ENCODE peak calls at places on chromosomes 11 and 22, in four cellular contexts. G, T, X and R are unnamed samples.

GRCh38 chr11:119248750-119249670 is 42.9 kb downstream of the CBL start:
- DNase-seq in G (no peak), T (no peak), X (no peak), R (no peak)

GRCh38 chr11:3001496-3001895 is 9.4 kb upstream of the NAP1L4 start:
- DNase-seq in G (no peak), T (no peak), X (no peak), R (no peak)

GRCh38 chr11:111698852-111699559 is 67.2 kb downstream of the PPP2R1B start:
- DNase-seq in G (no peak), T (no peak), X (no peak), R (no peak)

GRCh38 chr11:83990160-83990733 is 704.1 kb upstream of the CCDC90B start:
- DNase-seq in G (no peak), T (no peak), X (no peak), R (no peak)

GRCh38 chr11:115222218-115222862 is 281.9 kb downstream of the CADM1 start:
- DNase-seq in G (no peak), T (peak; percentile 96), X (peak; percentile 30), R (no peak)

GRCh38 chr22:48192920-48193319 is 1430.5 kb downstream of the TBC1D22A start:
- DNase-seq in G (no peak), T (no peak), X (no peak), R (no peak)

GRCh38 chr11:13962562-13963168 is at the start of gene SPON1:
- DNase-seq in G (peak; percentile 77), T (no peak), X (no peak), R (no peak)

GRCh38 chr11:69948256-69949141 is 129.3 kb upstream of the FGF3 start:
- DNase-seq in G (peak; percentile 71), T (no peak), X (peak; percentile 35), R (no peak)

GRCh38 chr22:18057568-18058209 is 20.1 kb upstream of the PEX26 start:
- DNase-seq in G (no peak), T (peak; percentile 68), X (peak; percentile 63), R (no peak)

DNA sequence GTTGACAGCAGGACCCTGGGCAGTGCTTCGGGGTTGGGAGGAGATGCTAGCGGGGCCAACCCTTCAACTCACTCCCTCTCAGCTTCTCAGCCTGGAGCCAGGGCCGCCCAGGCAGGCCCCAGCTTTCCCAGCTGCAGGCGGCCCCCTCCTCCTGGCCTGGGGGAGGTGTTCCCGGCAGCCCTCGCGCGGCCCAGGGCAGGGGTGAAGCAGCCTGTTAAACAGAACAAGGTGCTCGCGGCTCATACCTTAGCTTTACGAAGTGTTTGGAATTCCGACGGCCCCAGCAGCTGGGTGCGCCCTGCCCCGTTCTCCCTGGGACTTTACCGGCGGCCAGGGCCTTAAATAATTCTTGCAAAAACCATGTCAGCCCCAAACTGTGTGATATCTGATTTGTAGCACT is 17.2 kb downstream of the MRPL23 start:
- DNase-seq in G (no peak), T (no peak), X (no peak), R (no peak)
- H3K9ac ChIP-seq in G (no peak overlapping the region), T (no peak overlapping the region), X (no peak overlapping the region), R (no peak overlapping the region)

DNA sequence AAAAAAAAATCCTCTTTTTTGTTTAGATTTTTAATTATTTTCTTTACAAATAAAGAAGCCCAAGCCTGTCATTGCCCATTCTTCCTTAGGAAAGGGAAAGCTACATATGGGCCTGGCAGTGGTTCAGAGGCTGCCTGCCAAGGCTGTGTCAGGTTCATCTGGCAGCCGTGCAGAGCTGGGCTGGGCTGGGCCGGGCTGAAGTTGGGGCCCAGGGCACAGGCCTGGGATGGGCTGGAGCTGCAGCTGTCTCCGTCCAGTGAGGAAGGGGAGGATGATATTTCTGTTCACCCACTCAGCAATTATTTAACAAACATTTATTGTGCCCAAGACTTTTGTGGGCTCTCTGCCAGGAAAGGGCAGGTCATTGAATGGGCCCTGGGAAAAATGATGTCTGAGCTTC is 4.6 kb downstream of the PRR5L start:
- DNase-seq in G (no peak), T (no peak), X (no peak), R (no peak)
- TF ChIP-seq SUZ12 in G (no peak), T (no peak), X (no peak), R (no peak)

GRCh38 chr11:73866095-73866579 is 10.5 kb downstream of the COA4 start:
- DNase-seq in G (no peak), T (no peak), X (no peak), R (no peak)

GRCh38 chr11:73869234-73869949 is 7.3 kb downstream of the COA4 start:
- DNase-seq in G (no peak), T (no peak), X (no peak), R (no peak)

GRCh38 chr11:73862971-73863370 is 13.7 kb downstream of the COA4 start:
- DNase-seq in G (no peak), T (no peak), X (no peak), R (no peak)

GRCh38 chr11:73870261-73870660 is 6.4 kb downstream of the COA4 start:
- DNase-seq in G (no peak), T (no peak), X (no peak), R (no peak)

GRCh38 chr11:73866586-73866996 is 10.1 kb downstream of the COA4 start:
- DNase-seq in G (no peak), T (no peak), X (peak; percentile 52), R (no peak)
- H3K4me3 ChIP-seq in G (no peak overlapping the region), T (no peak overlapping the region), X (no peak overlapping the region), R (no peak overlapping the region)

GRCh38 chr11:471468-472145 is 21.5 kb downstream of the PTDSS2 start:
- DNase-seq in G (no peak), T (no peak), X (no peak), R (no peak)
- H3K9ac ChIP-seq in G (no peak overlapping the region), T (no peak overlapping the region), X (no peak overlapping the region), R (no peak overlapping the region)